ENCODE peak calls at places on chromosomes 12 and 14, in nine cellular contexts. W is tibial artery, P is thoracic aorta, L is cardiac muscle cell, U is GM12865, T is adrenal gland, H is bronchial epithelial cell, X is uterus, N is neural progenitor cell. Y is an unnamed sample.

GRCh38 chr14:26839481-26839880 is 241.6 kb upstream of the NOVA1 start:
- DNase-seq in W (no peak), P (no peak), L (no peak), U (no peak), T (no peak), H (peak), X (no peak), N (no peak), Y (no peak)

GRCh38 chr12:31887109-31887811 is 72.0 kb upstream of the RESF1 start:
- DNase-seq in W (no peak), P (no peak), L (no peak), U (peak), T (no peak), H (no peak), X (no peak), N (no peak), Y (peak)

GRCh38 chr12:127191124-127191523 is 1075.8 kb upstream of the TMEM132C start:
- DNase-seq in W (no peak), P (no peak), L (no peak), U (no peak), T (no peak), H (peak), X (no peak), N (no peak), Y (no peak)

GRCh38 chr14:56494167-56494566 is 85.4 kb upstream of the TMEM260 start:
- DNase-seq in W (no peak), P (no peak), L (no peak), U (no peak), T (no peak), H (no peak), X (no peak), N (no peak), Y (no peak)

GRCh38 chr12:98504368-98504617 is 11.1 kb upstream of the TMPO start:
- DNase-seq in W (no peak), P (no peak), L (no peak), U (no peak), T (no peak), H (no peak), X (no peak), N (no peak), Y (no peak)

GRCh38 chr12:42124764-42125371 is 19.8 kb downstream of the GXYLT1 start:
- DNase-seq in W (no peak), P (no peak), L (no peak), U (no peak), T (no peak), H (no peak), X (no peak), N (no peak), Y (no peak)

GRCh38 chr12:82124711-82125110 is 233.5 kb downstream of the CCDC59 start:
- DNase-seq in W (no peak), P (no peak), L (no peak), U (no peak), T (no peak), H (peak), X (no peak), N (no peak), Y (no peak)

GRCh38 chr12:47235258-47236040 is 155.7 kb upstream of the AMIGO2 start:
- DNase-seq in W (no peak), P (no peak), L (no peak), U (no peak), T (no peak), H (no peak), X (no peak), N (no peak), Y (no peak)

DNA sequence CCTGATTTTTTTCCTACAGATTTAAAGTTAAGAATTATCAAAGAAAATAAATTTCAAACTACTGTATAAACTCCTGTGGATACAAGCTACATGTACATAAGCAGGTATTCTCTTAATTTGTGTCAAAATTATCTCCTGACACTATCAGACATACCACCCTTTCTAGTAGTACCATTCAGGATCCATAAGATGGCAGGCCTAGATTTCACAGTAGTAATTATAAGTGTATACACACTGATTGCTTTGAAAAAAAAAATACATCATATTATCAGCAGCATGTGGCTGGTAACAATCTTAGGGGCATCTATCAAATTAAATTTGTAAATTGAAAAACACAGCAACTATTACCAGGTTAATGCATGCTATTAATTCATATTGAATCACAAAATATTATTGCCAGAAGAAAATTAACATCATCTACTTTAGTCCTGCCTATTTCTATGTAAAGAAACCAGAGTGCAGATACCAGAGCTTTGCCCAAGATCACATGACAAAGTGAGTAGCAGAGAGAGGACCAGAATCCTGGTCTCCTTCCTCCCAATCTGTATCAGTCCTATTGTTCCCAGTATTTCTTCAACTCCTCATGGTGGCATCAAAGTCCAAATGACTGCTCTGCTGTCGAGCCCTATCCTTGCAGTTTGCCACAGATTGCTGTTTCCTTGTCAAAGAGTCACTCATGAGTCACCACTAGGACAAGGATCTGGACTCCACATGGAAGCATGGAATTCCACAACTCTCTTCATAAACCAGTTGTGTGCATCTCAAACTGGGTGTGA is 27.7 kb upstream of the CALM1 start:
- DNase-seq in W (no peak), P (no peak), L (no peak), U (no peak), T (no peak), H (peak), X (no peak), N (no peak), Y (no peak)
- TF ChIP-seq CTCF in W (no peak), P (no peak), L (no peak), U (no peak), T (no peak), H (no peak), X (no peak), N (no peak), Y (no peak)

DNA sequence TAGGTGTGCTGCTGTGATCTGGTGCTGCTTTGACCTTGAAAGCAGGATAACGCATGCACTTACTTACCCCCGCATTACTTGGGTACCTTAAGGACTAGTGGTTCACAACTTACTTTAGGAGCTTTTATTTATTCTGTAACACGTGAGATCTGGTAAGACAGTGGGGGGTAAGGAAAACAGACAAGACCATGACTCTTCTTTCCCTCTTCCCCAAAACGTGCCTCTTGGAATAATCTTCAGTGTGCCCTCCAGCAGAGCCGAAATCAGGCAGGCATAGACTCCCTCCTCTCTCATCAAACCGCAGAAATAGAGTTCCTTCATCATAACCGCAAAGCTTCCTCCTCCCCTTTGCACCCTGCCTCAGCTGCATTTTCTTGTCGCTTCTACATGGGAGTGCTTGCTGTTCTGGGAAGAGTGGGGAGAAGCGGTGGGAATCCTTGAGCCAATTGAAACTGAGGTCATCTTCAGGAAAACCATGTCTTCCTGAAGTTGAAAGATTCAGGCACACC is 43.4 kb downstream of the RAD52 start:
- DNase-seq in W (no peak), P (no peak), L (no peak), U (no peak), T (no peak), H (no peak), X (no peak), N (no peak), Y (no peak)
- H3K4me3 ChIP-seq in W (no peak), P (no peak), L (no peak), U (no peak), T (no peak), H (no peak), X (no peak), N (no peak), Y (no peak)

DNA sequence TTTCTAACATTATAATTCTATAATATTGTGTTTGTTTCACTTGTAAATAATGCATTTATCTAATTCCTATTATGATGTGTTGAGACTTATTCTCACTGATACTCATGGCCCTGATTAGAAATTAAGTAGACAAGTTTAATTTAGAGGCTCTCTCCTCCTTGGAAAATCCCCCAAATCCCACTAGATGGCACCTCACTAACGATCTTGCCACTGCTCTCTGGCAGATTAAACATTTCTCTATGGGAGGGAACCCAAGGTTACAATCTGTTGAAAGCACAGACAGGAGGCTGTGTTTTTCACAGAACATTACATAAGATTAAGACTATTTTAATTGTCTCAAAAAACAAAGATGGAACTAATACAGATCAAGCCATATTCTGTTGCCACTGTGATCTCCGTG is 318.7 kb downstream of the LRFN5 start:
- DNase-seq in W (no peak), P (no peak), L (peak), U (no peak), T (no peak), H (peak), X (no peak), N (peak), Y (no peak)
- TF ChIP-seq CTCF in W (no peak), P (no peak), L (peak), U (no peak), T (no peak), H (no peak), X (peak), N (peak), Y (no peak)

DNA sequence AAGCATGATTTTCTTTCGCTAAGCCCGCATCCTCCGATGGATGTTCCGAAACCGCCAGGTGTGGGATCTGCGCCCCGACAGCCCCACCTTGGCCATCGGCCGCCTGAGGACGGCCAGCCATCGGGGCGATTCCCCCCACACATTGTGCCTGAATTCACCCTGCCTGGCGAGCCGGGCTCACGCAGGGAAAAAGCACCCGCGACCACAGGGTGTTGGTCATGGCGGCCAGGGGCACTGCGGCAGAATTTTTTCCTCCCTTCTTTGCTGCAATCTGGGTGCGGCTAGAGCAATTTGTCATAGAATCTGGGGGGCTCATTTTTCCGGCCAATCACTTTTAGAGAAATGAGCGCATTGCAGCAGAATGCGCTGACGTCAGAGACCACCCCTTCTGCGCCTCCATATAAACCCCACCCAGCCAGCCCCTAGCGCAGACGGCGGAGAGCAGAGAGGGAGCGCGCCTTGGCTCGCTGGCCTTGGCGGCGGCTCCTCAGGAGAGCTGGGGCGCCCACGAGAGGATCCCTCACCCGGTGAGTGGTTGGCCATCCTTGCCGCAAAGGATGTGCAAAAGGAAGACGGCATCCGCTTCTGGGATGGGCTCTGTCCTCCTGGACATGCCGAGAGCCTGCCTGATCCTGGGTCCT is at the start of gene MEG3:
- DNase-seq in W (peak), P (no peak), L (no peak), U (no peak), T (peak), H (peak), X (peak), N (no peak), Y (no peak)
- H3K4me3 ChIP-seq in W (peak), P (peak), L (no peak), U (no peak), T (no peak), H (peak), X (peak), N (no peak), Y (no peak)

GRCh38 chr12:74747305-74747704 is 209.7 kb downstream of the ATXN7L3B start:
- DNase-seq in W (no peak), P (no peak), L (no peak), U (no peak), T (no peak), H (peak), X (no peak), N (no peak), Y (no peak)
- TF ChIP-seq CTCF in W (no peak), P (no peak), L (no peak), U (no peak), T (no peak), H (no peak), X (no peak), N (no peak), Y (no peak)

DNA sequence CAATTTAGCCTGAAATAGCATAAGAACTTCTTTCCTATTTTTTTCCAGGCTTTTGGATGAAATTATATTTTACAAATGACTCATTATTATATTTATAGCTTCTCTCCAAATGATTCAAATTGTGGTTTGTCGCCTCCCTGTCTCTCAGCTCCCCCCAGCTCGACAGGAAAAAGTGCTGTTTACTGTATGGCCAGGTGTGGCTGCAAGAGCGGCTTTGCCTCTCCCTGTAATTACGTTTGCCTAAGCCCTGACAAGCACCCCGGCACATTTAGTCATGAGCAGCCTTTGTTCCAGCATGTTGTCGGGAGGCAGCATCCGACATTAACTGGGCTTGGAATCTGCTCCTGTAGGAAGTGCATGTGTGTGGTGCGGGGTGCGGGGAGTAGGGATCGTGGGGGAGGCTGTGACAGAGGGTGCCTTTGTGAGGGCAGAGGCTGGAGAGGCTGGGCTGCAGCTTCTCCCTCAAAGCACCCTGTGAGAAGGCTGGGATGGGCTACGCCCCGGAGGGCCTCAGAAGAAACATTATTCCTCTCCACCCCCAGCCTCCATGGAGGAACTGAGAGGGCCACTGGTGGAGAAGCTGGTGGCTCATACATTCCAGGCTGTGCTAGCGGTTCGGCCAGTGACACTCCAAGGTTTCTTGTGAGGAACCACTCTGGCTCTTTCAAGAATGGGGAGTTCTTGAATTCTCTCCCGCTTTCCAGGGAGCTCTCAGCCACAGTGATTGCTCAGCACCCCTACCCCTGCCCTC is 42.1 kb upstream of the CTDSP2 start:
- DNase-seq in W (no peak), P (peak), L (no peak), U (peak), T (no peak), H (peak), X (peak), N (peak), Y (no peak)
- H3K4me3 ChIP-seq in W (peak), P (peak), L (no peak), U (no peak), T (no peak), H (peak), X (peak), N (no peak), Y (no peak)

GRCh38 chr14:104941508-104942365 is 17.1 kb downstream of the PLD4 start:
- DNase-seq in W (no peak), P (no peak), L (no peak), U (no peak), T (no peak), H (no peak), X (no peak), N (no peak), Y (no peak)

GRCh38 chr14:104938960-104939359 is 14.3 kb downstream of the PLD4 start:
- DNase-seq in W (peak), P (no peak), L (no peak), U (no peak), T (no peak), H (no peak), X (peak), N (no peak), Y (no peak)

GRCh38 chr14:104940526-104941150 is 16.0 kb downstream of the PLD4 start:
- DNase-seq in W (no peak), P (no peak), L (no peak), U (no peak), T (no peak), H (no peak), X (no peak), N (peak), Y (no peak)

GRCh38 chr14:104939666-104940410 is 15.2 kb downstream of the PLD4 start:
- DNase-seq in W (peak), P (no peak), L (no peak), U (no peak), T (no peak), H (no peak), X (peak), N (no peak), Y (no peak)

GRCh38 chr14:104942586-104942985 is 17.9 kb downstream of the PLD4 start:
- DNase-seq in W (no peak), P (no peak), L (no peak), U (no peak), T (no peak), H (no peak), X (no peak), N (no peak), Y (no peak)
- TF ChIP-seq CTCF in W (no peak), P (no peak), L (no peak), U (no peak), T (no peak), H (no peak), X (no peak), N (no peak), Y (no peak)

GRCh38 chr12:125677829-125678228 is 612.6 kb downstream of the AACS start:
- DNase-seq in W (no peak), P (no peak), L (no peak), U (no peak), T (no peak), H (no peak), X (no peak), N (no peak), Y (no peak)
- H3K4me3 ChIP-seq in W (no peak), P (no peak), L (no peak), U (no peak), T (no peak), H (no peak), X (no peak), N (no peak), Y (no peak)

GRCh38 chr14:69346710-69347109 is 51.4 kb downstream of the ERH start:
- DNase-seq in W (no peak), P (no peak), L (peak), U (no peak), T (no peak), H (peak), X (no peak), N (peak), Y (no peak)
- TF ChIP-seq CTCF in W (peak), P (peak), L (peak), U (peak), T (no peak), H (peak), X (peak), N (peak), Y (peak)

Y was measured in GM12864.